ENCODE peak calls at places on chromosomes 11 and 22, in seven cellular contexts. V is kidney epithelial cell, B is brain microvascular endothelial cell, O is IMR-90, M is hepatocyte, Z is astrocyte of the spinal cord, C is right lobe of liver. X is an unnamed sample.

GRCh38 chr11:117019871-117020270 is 78.4 kb downstream of the SIK3 start:
- DNase-seq in Z (no peak), O (no peak), B (no peak), V (no peak), M (no peak), C (no peak), X (no peak)

GRCh38 chr11:2988361-2988762 is 3.8 kb downstream of the NAP1L4 start:
- DNase-seq in C (no peak), V (no peak), B (no peak), Z (no peak), O (no peak), M (no peak), X (no peak)

GRCh38 chr11:1130276-1131032 is 27.3 kb upstream of the MUC5AC start:
- DNase-seq in C (no peak), B (no peak), Z (no peak), M (no peak), O (no peak), V (no peak), X (no peak)

GRCh38 chr11:61587951-61588695 is 7.2 kb upstream of the SYT7 start:
- DNase-seq in C (peak; percentile 54), M (peak; percentile 75), V (no peak), O (no peak), B (no peak), Z (no peak), X (no peak)

GRCh38 chr11:132137981-132138313 is 767.5 kb downstream of the NTM start:
- DNase-seq in O (peak; percentile 26), B (no peak), Z (no peak), C (no peak), V (no peak), M (no peak), X (no peak)

GRCh38 chr11:111107501-111107900 is 138.0 kb upstream of the POU2AF2 start:
- DNase-seq in B (no peak), C (no peak), V (no peak), Z (no peak), O (no peak), M (no peak), X (no peak)

GRCh38 chr11:122354029-122354697 is 238.1 kb upstream of the BLID start:
- DNase-seq in C (no peak), B (no peak), O (no peak), V (no peak), M (no peak), Z (no peak), X (peak; percentile 56)

GRCh38 chr22:29325356-29325755 is 9.9 kb upstream of the RASL10A start:
- DNase-seq in V (no peak), Z (no peak), C (no peak), M (no peak), B (no peak), O (no peak), X (no peak)

GRCh38 chr11:59898652-59899051 is 20.1 kb downstream of the OOSP3 start:
- DNase-seq in V (no peak), M (no peak), C (no peak), B (peak; percentile 19), Z (no peak), O (no peak), X (no peak)

GRCh38 chr11:2808850-2809847 is 76.4 kb downstream of the CDKN1C start:
- DNase-seq in M (no peak), Z (no peak), V (no peak), O (no peak), C (peak; percentile 3), B (no peak), X (no peak)

GRCh38 chr11:101759771-101760450 is 154.9 kb upstream of the CEP126 start:
- DNase-seq in M (no peak), Z (no peak), C (no peak), B (no peak), V (no peak), O (peak; percentile 23), X (no peak)

GRCh38 chr11:92002568-92002967 is 222.1 kb upstream of the FAT3 start:
- DNase-seq in C (no peak), M (no peak), B (no peak), O (no peak), Z (no peak), V (no peak), X (no peak)

GRCh38 chr11:89203814-89204213 is 26.1 kb downstream of the TYR start:
- DNase-seq in B (no peak), O (no peak), V (no peak), M (no peak), C (no peak), Z (no peak), X (no peak)

GRCh38 chr22:26079009-26079408 is 90.3 kb upstream of the SEZ6L start:
- DNase-seq in V (no peak), O (no peak), Z (no peak), M (peak; percentile 20), C (no peak), B (no peak), X (no peak)

GRCh38 chr11:70742553-70743291 is 344.4 kb downstream of the CTTN start:
- DNase-seq in C (no peak), B (no peak), M (peak; percentile 84), Z (no peak), O (no peak), V (no peak), X (no peak)

GRCh38 chr11:83764643-83765042 is 478.5 kb upstream of the CCDC90B start:
- DNase-seq in B (no peak), V (no peak), M (no peak), O (no peak), Z (no peak), C (no peak), X (no peak)

GRCh38 chr11:78768947-78769346 is 194.3 kb upstream of the NARS2 start:
- DNase-seq in Z (no peak), C (no peak), O (peak; percentile 66), B (no peak), V (no peak), M (no peak), X (peak; percentile 23)

GRCh38 chr11:117908959-117909610 is 20.1 kb downstream of the TMPRSS13 start:
- DNase-seq in Z (no peak), V (no peak), O (no peak), C (no peak), M (peak; percentile 65), B (no peak), X (no peak)

GRCh38 chr11:1109101-1109917 is 34.6 kb downstream of the MUC2 start:
- DNase-seq in M (no peak), V (no peak), C (peak; percentile 7), B (no peak), O (no peak), Z (no peak), X (no peak)

GRCh38 chr11:77411717-77412441 is 62.0 kb downstream of the PAK1 start:
- DNase-seq in M (peak; percentile 94), C (peak; percentile 80), B (peak; percentile 84), Z (peak; percentile 92), O (peak; percentile 82), V (peak; percentile 47), X (peak; percentile 80)

GRCh38 chr11:120917536-120918239 is 106.2 kb upstream of the TBCEL start:
- DNase-seq in O (no peak), M (no peak), B (no peak), V (no peak), C (no peak), Z (no peak), X (no peak)

GRCh38 chr11:87307101-87307500 is 269.4 kb downstream of the TMEM135 start:
- DNase-seq in Z (no peak), M (no peak), B (no peak), C (no peak), V (no peak), O (no peak), X (no peak)

GRCh38 chr11:68007498-68008380 is 2.4 kb upstream of the ALDH3B1 start:
- DNase-seq in M (no peak), Z (no peak), V (no peak), B (no peak), C (peak; percentile 24), O (no peak), X (no peak)

GRCh38 chr22:40645579-40646197 is 9.2 kb upstream of the MRTFA start:
- DNase-seq in B (no peak), Z (no peak), M (no peak), V (no peak), C (no peak), O (no peak), X (no peak)

DNA sequence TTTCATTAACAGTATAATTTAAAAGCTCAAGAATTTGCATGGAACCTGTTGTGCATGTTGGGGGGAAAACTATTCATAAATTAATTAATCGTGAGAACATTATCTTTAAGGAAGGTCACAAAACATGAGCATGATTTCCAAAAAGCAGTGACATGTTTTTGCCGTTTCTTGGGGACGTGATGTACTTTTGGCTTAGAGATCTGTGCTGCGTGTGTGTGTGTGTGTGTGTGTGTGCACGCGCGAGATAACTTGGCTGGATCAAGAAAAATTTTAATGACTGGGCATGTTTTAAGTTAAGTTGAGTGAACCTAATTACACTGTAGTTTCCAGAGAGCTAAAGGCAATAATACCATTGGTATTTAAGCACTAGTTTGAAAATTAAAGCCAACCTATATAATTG is 51.4 kb downstream of the ZBTB16 start:
- DNase-seq in V (no peak), Z (peak; percentile 14), M (no peak), O (no peak), C (peak; percentile 45), B (no peak), X (no peak)
- H3K4me3 ChIP-seq in V (no peak overlapping the region), Z (no peak overlapping the region), M (no peak overlapping the region), O (no peak overlapping the region), C (peak overlapping the region; percentile 10), B (no peak overlapping the region), X (no peak overlapping the region)

DNA sequence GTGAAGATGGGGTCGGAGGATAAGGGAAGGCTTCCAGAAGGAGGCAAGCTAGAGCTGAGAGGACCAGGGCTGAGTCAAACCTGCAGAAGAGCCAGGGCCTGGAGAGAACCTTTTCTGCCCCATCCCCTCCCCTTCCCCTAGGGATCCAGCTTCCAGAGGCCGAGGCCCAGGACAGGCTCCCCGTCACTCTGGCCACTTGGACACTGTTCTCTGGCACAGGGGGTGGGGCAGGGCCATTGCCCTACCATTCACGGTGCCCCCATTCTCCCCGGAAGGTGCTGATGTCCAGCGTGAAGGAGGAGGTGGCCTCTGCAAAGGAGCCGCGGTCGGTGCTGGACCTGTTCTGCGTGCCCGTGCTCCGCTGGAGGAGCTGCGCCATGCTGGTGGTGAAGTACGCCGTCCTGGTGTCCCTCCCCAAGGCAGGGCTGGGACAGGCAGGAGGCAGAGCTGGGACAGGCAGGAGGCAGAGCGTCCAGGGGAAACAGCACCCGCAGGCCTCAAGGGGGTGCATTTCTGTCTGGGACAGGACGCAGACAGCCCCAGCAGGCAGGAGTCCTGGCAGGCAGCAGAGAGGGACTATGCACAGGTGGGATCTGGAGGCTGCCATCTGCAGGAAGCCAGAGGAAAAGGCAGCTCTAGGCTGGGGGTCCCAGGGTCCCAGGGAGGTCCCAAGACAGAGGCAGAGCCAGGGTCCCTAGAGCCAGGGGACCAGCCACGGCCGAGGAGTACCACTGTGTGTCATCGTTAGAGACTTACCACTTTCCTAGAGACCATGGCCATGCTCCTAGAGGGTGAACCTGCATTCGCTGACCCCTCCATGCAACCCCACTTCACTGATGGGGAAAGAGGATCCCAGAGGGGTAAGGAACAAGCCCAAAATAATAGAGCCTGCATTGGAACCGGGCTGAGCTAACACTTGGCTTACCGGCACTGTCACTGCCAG is 25.8 kb upstream of the SLC22A12 start:
- DNase-seq in V (no peak), Z (no peak), C (no peak), M (no peak), B (no peak), O (no peak), X (no peak)
- TF ChIP-seq CTCF in V (no peak), Z (peak; percentile 18), C (no peak), M (peak; percentile 9), B (no peak), O (no peak), X (no peak)

GRCh38 chr11:39220501-39221230 is 2238.8 kb downstream of the LRRC4C start:
- DNase-seq in O (no peak), C (no peak), M (no peak), V (no peak), B (no peak), Z (no peak), X (no peak)
- H3K4me3 ChIP-seq in O (no peak overlapping the region), C (no peak overlapping the region), M (no peak overlapping the region), V (no peak overlapping the region), B (no peak overlapping the region), Z (no peak overlapping the region), X (no peak overlapping the region)

GRCh38 chr11:134999490-135000066 is 587.5 kb upstream of the B3GAT1 start:
- DNase-seq in B (no peak), O (no peak), M (no peak), Z (no peak), V (no peak), C (no peak), X (no peak)
- TF ChIP-seq CTCF in B (no peak), O (no peak), M (no peak), Z (no peak), V (no peak), C (no peak), X (no peak)

X was measured in AG10803.